ENCODE peak calls at places on chromosomes 2 and 18, in five cellular contexts. Q is suprapubic skin, W is pancreas, P is stomach, V is lower lobe of right lung. Y is an unnamed sample. For H3K36me3, the result is how much of the 10 kb centered on the place peaks cover.

GRCh38 chr18:79545255-79545654 is 134.3 kb upstream of the CTDP1 start:
- DNase-seq in P (peak), W (peak), Q (no peak), V (peak), Y (no peak)

GRCh38 chr2:168910330-168910729 is 9.2 kb downstream of the G6PC2 start:
- DNase-seq in W (no peak), V (no peak), P (no peak), Q (no peak), Y (no peak)

GRCh38 chr2:217279571-217279970 is 419.7 kb upstream of the TNP1 start:
- DNase-seq in V (no peak), W (no peak), P (no peak), Q (no peak), Y (peak)

GRCh38 chr2:68238955-68239822 is 13.1 kb downstream of the PPP3R1 start:
- DNase-seq in W (no peak), P (no peak), V (no peak), Q (no peak), Y (no peak)

GRCh38 chr2:150214626-150215025 is 272.8 kb downstream of the RND3 start:
- DNase-seq in W (no peak), P (no peak), V (no peak), Q (no peak), Y (no peak)

GRCh38 chr18:6323319-6323889 is 91.3 kb downstream of the L3MBTL4 start:
- DNase-seq in Q (no peak), P (no peak), V (no peak), W (no peak), Y (no peak)

GRCh38 chr2:181165199-181165868 is 184.9 kb downstream of the UBE2E3 start:
- DNase-seq in V (no peak), W (no peak), P (no peak), Q (no peak), Y (no peak)

GRCh38 chr2:188668017-188668663 is 306.0 kb upstream of the COL3A1 start:
- DNase-seq in Q (no peak), V (no peak), W (no peak), P (no peak), Y (no peak)

GRCh38 chr2:152254486-152254885 is 78.9 kb upstream of the STAM2 start:
- DNase-seq in P (no peak), Q (no peak), W (no peak), V (no peak), Y (no peak)

GRCh38 chr2:55923091-55923977 is at the start of gene EFEMP1:
- DNase-seq in Q (peak), W (peak), P (peak), V (peak), Y (peak)

GRCh38 chr2:200599206-200599605 is 13.4 kb downstream of the AOX1 start:
- DNase-seq in V (no peak), W (no peak), Q (no peak), P (no peak), Y (no peak)
- H3K27ac ChIP-seq in V (no peak), W (no peak), Q (no peak), P (no peak), Y (no peak)

GRCh38 chr2:63594622-63595021 is 5.9 kb downstream of the MDH1 start:
- DNase-seq in V (no peak), P (no peak), Q (no peak), W (no peak), Y (no peak)
- H3K36me3 ChIP-seq in V (half or more), P (half or more), Q (under half), W (under half), Y (under half)

DNA sequence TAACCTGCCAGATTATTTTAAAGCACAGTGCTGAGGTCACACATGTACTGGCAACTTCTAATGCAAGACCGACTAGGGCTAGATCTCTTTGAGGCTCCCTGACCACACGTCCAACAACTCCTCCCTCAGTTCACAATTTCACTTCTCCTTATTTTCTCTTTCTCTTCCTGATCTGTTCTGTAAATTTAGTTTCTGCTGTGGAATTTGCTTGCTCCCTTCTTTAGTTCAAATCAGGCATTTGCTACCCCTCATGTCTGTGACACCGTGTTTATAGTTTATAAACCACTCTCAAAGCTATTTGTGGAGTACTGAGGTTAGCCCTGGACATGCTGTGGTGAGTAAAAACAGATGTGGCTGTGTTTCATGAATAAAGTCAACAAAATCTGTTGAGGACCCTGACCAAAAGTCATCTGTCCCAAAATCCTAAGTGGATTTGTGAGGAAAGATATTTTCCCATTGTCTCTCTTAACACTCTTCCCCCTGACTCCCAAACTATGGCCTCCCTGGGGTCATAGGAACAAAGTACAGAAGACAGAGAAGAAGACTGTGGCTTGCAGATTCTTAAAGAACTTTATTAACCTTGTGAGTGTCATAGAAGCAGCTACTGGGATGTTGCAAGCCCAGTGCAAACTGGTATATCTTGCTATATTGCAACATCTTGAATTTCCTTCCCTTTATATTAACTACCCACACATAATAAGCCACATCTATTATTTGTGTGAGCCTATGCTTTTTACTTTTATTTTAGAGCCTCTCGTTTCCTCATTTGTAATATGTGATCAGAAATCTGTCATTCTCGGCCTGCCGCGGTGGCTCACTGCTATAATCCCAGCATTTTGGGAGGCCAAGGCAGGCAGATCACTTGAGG is 3.5 kb upstream of the NAGK start:
- DNase-seq in W (no peak), Q (no peak), V (no peak), P (no peak), Y (no peak)
- TF ChIP-seq CTCF in W (no peak), Q (no peak), V (no peak), P (no peak), Y (no peak)

DNA sequence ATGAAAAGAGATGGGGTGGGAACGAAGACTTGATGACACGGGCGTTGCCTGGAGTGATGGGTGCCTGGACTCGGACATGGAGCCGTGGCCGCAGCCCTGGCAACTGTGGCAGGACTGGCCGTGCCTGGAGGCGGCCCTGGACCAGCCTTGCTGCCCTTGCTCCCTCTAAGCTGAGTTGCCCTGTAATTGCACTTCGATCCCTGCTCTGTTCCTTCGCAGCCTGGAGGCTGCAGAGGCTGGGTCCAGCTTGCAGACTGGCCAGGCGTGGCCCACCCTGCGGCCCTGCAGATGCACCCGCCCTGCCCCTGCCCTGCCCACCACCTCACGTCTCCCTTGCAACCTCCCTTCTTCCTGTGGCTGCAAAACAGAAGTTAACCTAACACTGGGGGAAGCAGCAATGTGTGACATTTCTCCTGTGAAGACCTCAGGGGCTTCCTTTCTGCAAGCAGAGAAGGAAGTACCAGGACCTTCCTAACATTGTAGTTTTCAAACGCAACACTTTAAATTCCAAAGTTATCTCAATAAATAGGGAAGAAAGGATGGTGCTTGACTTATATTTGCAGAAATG is 174.6 kb upstream of the TPO start:
- DNase-seq in Q (no peak), W (no peak), P (no peak), V (no peak), Y (no peak)
- H3K27ac ChIP-seq in Q (no peak), W (no peak), P (no peak), V (no peak), Y (no peak)

GRCh38 chr2:109480486-109481195 is 133.1 kb downstream of the SEPTIN10 start:
- DNase-seq in Q (no peak), P (peak), V (peak), W (no peak), Y (no peak)
- H3K36me3 ChIP-seq in Q (under half), P (under half), V (under half), W (under half), Y (under half)

Y was measured in heart left ventricle.